ENCODE peak calls at places on chromosomes 7 and 10, in nine cellular contexts. B, V, L, Y, S, I, E, M and Q are unnamed samples.

GRCh38 chr7:128053023-128053422 is 21.8 kb upstream of the LRRC4 start:
- DNase-seq in I (no peak), Y (peak), M (no peak), S (peak), E (no peak), L (peak), V (peak), B (no peak), Q (peak)

GRCh38 chr7:148941598-148942280 is 57.6 kb upstream of the EZH2 start:
- DNase-seq in B (no peak), I (peak), M (peak), L (peak), E (peak), Y (peak), S (peak), V (peak), Q (peak)

GRCh38 chr7:22357311-22358175 is 589 bp upstream of the RAPGEF5 start:
- DNase-seq in L (peak), B (no peak), S (no peak), Y (no peak), V (peak), I (no peak), M (no peak), E (no peak), Q (no peak)

GRCh38 chr7:29330136-29330535 is 135.6 kb downstream of the CHN2 start:
- DNase-seq in L (no peak), Y (no peak), S (no peak), M (no peak), B (no peak), E (no peak), I (no peak), V (no peak), Q (no peak)

GRCh38 chr10:1327759-1328158 is 271.6 kb downstream of the WDR37 start:
- DNase-seq in M (no peak), I (no peak), Y (no peak), S (no peak), B (no peak), E (no peak), L (no peak), V (no peak), Q (no peak)

GRCh38 chr10:79052311-79053080 is 16.3 kb upstream of the ZMIZ1 start:
- DNase-seq in L (no peak), S (no peak), Y (peak), V (no peak), E (no peak), M (no peak), I (no peak), B (peak), Q (peak)

GRCh38 chr7:69208848-69209247 is 389.4 kb upstream of the AUTS2 start:
- DNase-seq in M (no peak), I (no peak), S (no peak), B (no peak), Y (no peak), V (no peak), L (no peak), E (no peak), Q (no peak)

GRCh38 chr10:103472005-103472404 is 7.0 kb downstream of the CALHM3 start:
- DNase-seq in Y (no peak), S (peak), E (peak), M (no peak), L (no peak), I (no peak), B (no peak), V (no peak), Q (no peak)

GRCh38 chr7:80257751-80258150 is 123.1 kb downstream of the GNAI1 start:
- DNase-seq in I (no peak), E (no peak), B (no peak), M (no peak), Y (no peak), S (no peak), L (no peak), V (no peak), Q (no peak)

GRCh38 chr7:14924398-14924797 is 21.8 kb upstream of the DGKB start:
- DNase-seq in M (no peak), I (no peak), L (peak), E (no peak), S (no peak), Y (no peak), V (peak), B (no peak), Q (peak)

GRCh38 chr7:74231232-74231590 is 21.4 kb downstream of the LAT2 start:
- DNase-seq in E (peak), B (no peak), L (no peak), Y (no peak), I (no peak), S (no peak), V (no peak), M (no peak), Q (no peak)

GRCh38 chr7:159126496-159127345 is 17.9 kb downstream of the VIPR2 start:
- DNase-seq in S (no peak), E (no peak), M (no peak), V (no peak), Y (no peak), I (no peak), B (peak), L (no peak), Q (no peak)

GRCh38 chr7:32533313-32534024 is 38.2 kb downstream of the AVL9 start:
- DNase-seq in I (no peak), Y (no peak), V (no peak), L (peak), B (no peak), E (no peak), M (no peak), S (no peak), Q (no peak)

GRCh38 chr10:44422631-44423030 is 37.7 kb upstream of the CXCL12 start:
- DNase-seq in L (no peak), E (no peak), Y (no peak), V (no peak), B (no peak), M (no peak), S (no peak), I (no peak), Q (no peak)

GRCh38 chr7:66921918-66922486 is 977 bp downstream of the TMEM248 start:
- DNase-seq in S (peak), B (no peak), E (peak), L (no peak), M (no peak), V (peak), Y (peak), I (no peak), Q (peak)

GRCh38 chr7:34087892-34088891 is 182.9 kb downstream of the BMPER start:
- DNase-seq in L (peak), V (peak), Y (no peak), S (peak), M (no peak), I (no peak), E (no peak), B (no peak), Q (peak)

GRCh38 chr10:96138102-96138501 is 8.0 kb downstream of the ZNF518A start:
- DNase-seq in E (no peak), M (no peak), Y (peak), L (no peak), B (no peak), I (no peak), V (no peak), S (no peak), Q (peak)

GRCh38 chr10:103333934-103334520 is 16.9 kb downstream of the PCGF6 start:
- DNase-seq in V (peak), I (no peak), L (peak), E (no peak), M (no peak), B (no peak), S (peak), Y (peak), Q (no peak)

GRCh38 chr10:13053794-13054462 is 46.0 kb upstream of the OPTN start:
- DNase-seq in V (no peak), E (no peak), B (no peak), S (no peak), Y (no peak), L (no peak), M (no peak), I (no peak), Q (no peak)

GRCh38 chr10:132685121-132685891 is 100.6 kb downstream of the NKX6-2 start:
- DNase-seq in E (peak), L (peak), M (peak), V (peak), I (no peak), B (peak), Y (no peak), S (peak), Q (peak)

GRCh38 chr7:127809285-127809702 is 157.3 kb downstream of the SND1 start:
- DNase-seq in S (no peak), V (peak), B (no peak), L (peak), Y (no peak), M (no peak), I (no peak), E (no peak), Q (peak)